ENCODE peak calls at places on chromosome 7, in nine cellular contexts. X is Calu3; J is upper lobe of left lung; O is HEK293T; U is stimulated activated CD4-positive, alpha-beta T cell treated with anti-CD3 and anti-CD28 coated beads, Interleukin-1b, Interleukin-23, amount 100 ng/mL, for 24 hours; R is H54; E is CD8-positive, alpha-beta T cell; I is naive thymus-derived CD8-positive, alpha-beta T cell; M is nephron progenitor cell. T is an unnamed sample.

GRCh38 chr7:84058311-84059076 is 136.1 kb downstream of the SEMA3A start:
- DNase-seq in X (peak; percentile 13), J (no peak), O (no peak), U (no peak), R (no peak), E (no peak), I (no peak), M (no peak), T (no peak)

GRCh38 chr7:8831386-8831785 is 398.0 kb downstream of the NXPH1 start:
- DNase-seq in X (no peak), J (no peak), O (no peak), U (no peak), R (no peak), E (no peak), I (no peak), M (no peak), T (peak; percentile 2)

GRCh38 chr7:102203218-102203617 is 83.5 kb upstream of the SH2B2 start:
- DNase-seq in X (no peak), J (no peak), O (no peak), U (no peak), R (no peak), E (no peak), I (no peak), M (no peak), T (no peak)

GRCh38 chr7:2517678-2518077 is 1.9 kb upstream of the LFNG start:
- DNase-seq in X (no peak), J (no peak), O (no peak), U (no peak), R (no peak), E (no peak), I (no peak), M (no peak), T (no peak)

GRCh38 chr7:155862516-155863257 is 50.4 kb upstream of the SHH start:
- DNase-seq in X (peak; percentile 35), J (no peak), O (peak; percentile 45), U (no peak), R (peak; percentile 23), E (no peak), I (no peak), M (no peak), T (no peak)

GRCh38 chr7:116461500-116461899 is 38.0 kb upstream of the CAV2 start:
- DNase-seq in X (no peak), J (no peak), O (no peak), U (no peak), R (no peak), E (no peak), I (no peak), M (no peak), T (no peak)

GRCh38 chr7:101792051-101792651 is 25.3 kb upstream of the CUX1 start:
- DNase-seq in X (no peak), J (no peak), O (no peak), U (no peak), R (peak; percentile 63), E (no peak), I (no peak), M (no peak), T (peak; percentile 62)

GRCh38 chr7:157112706-157113105 is 26.0 kb upstream of the UBE3C start:
- DNase-seq in X (no peak), J (no peak), O (no peak), U (no peak), R (no peak), E (no peak), I (no peak), M (no peak), T (no peak)

GRCh38 chr7:83271212-83272099 is 108.8 kb upstream of the PCLO start:
- DNase-seq in X (no peak), J (no peak), O (peak; percentile 24), U (no peak), R (no peak), E (no peak), I (no peak), M (no peak), T (peak; percentile 52)

GRCh38 chr7:142440219-142441073 is 182.6 kb upstream of the PRSS58 start:
- DNase-seq in X (peak; percentile 15), J (no peak), O (no peak), U (no peak), R (peak; percentile 26), E (no peak), I (no peak), M (no peak), T (peak; percentile 59)

GRCh38 chr7:93992423-93993110 is 11.6 kb downstream of the BET1 start:
- DNase-seq in X (no peak), J (no peak), O (no peak), U (no peak), R (no peak), E (no peak), I (no peak), M (no peak), T (no peak)

GRCh38 chr7:128172963-128173362 is 68.1 kb upstream of the LEP start:
- DNase-seq in X (no peak), J (no peak), O (no peak), U (no peak), R (no peak), E (no peak), I (no peak), M (no peak), T (no peak)

GRCh38 chr7:66307591-66308215 is 102.6 kb downstream of the TPST1 start:
- DNase-seq in X (no peak), J (no peak), O (no peak), U (no peak), R (no peak), E (no peak), I (no peak), M (no peak), T (peak; percentile 56)

GRCh38 chr7:83519240-83519639 is 129.7 kb downstream of the SEMA3E start:
- DNase-seq in X (no peak), J (no peak), O (no peak), U (no peak), R (no peak), E (no peak), I (no peak), M (no peak), T (no peak)

GRCh38 chr7:142231716-142232115 is 26.1 kb downstream of the PRSS58 start:
- DNase-seq in X (peak; percentile 21), J (no peak), O (peak; percentile 73), U (no peak), R (peak; percentile 35), E (no peak), I (no peak), M (peak; percentile 45), T (no peak)

GRCh38 chr7:131944556-131945069 is 388.2 kb upstream of the PODXL start:
- DNase-seq in X (no peak), J (no peak), O (no peak), U (no peak), R (no peak), E (no peak), I (no peak), M (no peak), T (no peak)

GRCh38 chr7:36346260-36346831 is 43.3 kb upstream of the ANLN start:
- DNase-seq in X (no peak), J (no peak), O (no peak), U (no peak), R (no peak), E (no peak), I (no peak), M (no peak), T (peak; percentile 10)

GRCh38 chr7:130154501-130155317 is 50.5 kb downstream of the TMEM209 start:
- DNase-seq in X (no peak), J (no peak), O (peak; percentile 36), U (no peak), R (no peak), E (no peak), I (no peak), M (no peak), T (no peak)

GRCh38 chr7:27174077-27175004 is at the start of gene HOXA10:
- DNase-seq in X (no peak), J (peak; percentile 17), O (peak; percentile 39), U (no peak), R (no peak), E (peak; percentile 5), I (no peak), M (peak; percentile 74), T (no peak)

GRCh38 chr7:108012499-108013430 is 9.8 kb upstream of the LAMB1 start:
- DNase-seq in X (no peak), J (no peak), O (no peak), U (no peak), R (no peak), E (no peak), I (no peak), M (no peak), T (peak; percentile 69)

GRCh38 chr7:27161214-27161720 is 4.1 kb downstream of the HOXA9 start:
- DNase-seq in X (no peak), J (peak; percentile 65), O (no peak), U (no peak), R (no peak), E (no peak), I (no peak), M (peak; percentile 61), T (no peak)

GRCh38 chr7:90222811-90223725 is 11.5 kb downstream of the STEAP2 start:
- DNase-seq in X (no peak), J (no peak), O (no peak), U (no peak), R (no peak), E (no peak), I (no peak), M (no peak), T (peak; percentile 37)

GRCh38 chr7:135353832-135354231 is 120.2 kb downstream of the STRA8 start:
- DNase-seq in X (no peak), J (no peak), O (no peak), U (no peak), R (no peak), E (no peak), I (no peak), M (no peak), T (peak; percentile 38)

GRCh38 chr7:43884617-43885016 is 15.3 kb upstream of the MRPS24 start:
- DNase-seq in X (no peak), J (no peak), O (no peak), U (no peak), R (no peak), E (no peak), I (no peak), M (no peak), T (no peak)

GRCh38 chr7:107045195-107045960 is 873 bp downstream of the PRKAR2B start:
- DNase-seq in X (no peak), J (no peak), O (peak; percentile 22), U (no peak), R (no peak), E (no peak), I (no peak), M (peak; percentile 16), T (no peak)

GRCh38 chr7:89621925-89622641 is 532.2 kb upstream of the STEAP1 start:
- DNase-seq in X (no peak), J (no peak), O (no peak), U (no peak), R (no peak), E (no peak), I (no peak), M (no peak), T (no peak)

GRCh38 chr7:102006695-102007094 is 189.3 kb downstream of the CUX1 start:
- DNase-seq in X (no peak), J (no peak), O (no peak), U (no peak), R (no peak), E (no peak), I (no peak), M (no peak), T (no peak)

GRCh38 chr7:151690597-151690996 is 170.9 kb upstream of the RHEB start:
- DNase-seq in X (no peak), J (no peak), O (no peak), U (no peak), R (peak; percentile 40), E (no peak), I (no peak), M (no peak), T (peak; percentile 46)

GRCh38 chr7:29099896-29100847 is 46.2 kb downstream of the CPVL start:
- DNase-seq in X (no peak), J (no peak), O (no peak), U (no peak), R (no peak), E (no peak), I (no peak), M (no peak), T (no peak)